ENCODE peak calls at places on chromosomes 12 and 14, in four cellular contexts. K is NCI-H2107; A is KG1; D is activated effector memory CD4-positive, alpha-beta T cell treated with Interleukin-2 at 50 U/mL for 16 hours. W is an unnamed sample.
A peak's percentile ranks its signal among the peaks of the same experiment; 100 is the strongest.

GRCh38 chr14:65639216-65639615 is 226.7 kb downstream of the FUT8 start:
- DNase-seq in D (no peak), K (no peak), A (no peak), W (no peak)

GRCh38 chr14:92341791-92342190 is 18.8 kb downstream of the SLC24A4 start:
- DNase-seq in K (no peak), A (no peak), D (no peak), W (no peak)

GRCh38 chr12:95796982-95797289 is 6.4 kb upstream of the NTN4 start:
- DNase-seq in K (no peak), A (no peak), D (no peak), W (no peak)

GRCh38 chr14:55711171-55711811 is 131.3 kb downstream of the KTN1 start:
- DNase-seq in A (no peak), K (no peak), D (no peak), W (no peak)

GRCh38 chr14:39467889-39468524 is 35.8 kb upstream of the FBXO33 start:
- DNase-seq in A (no peak), D (no peak), K (no peak), W (peak; percentile 23)

GRCh38 chr12:121283841-121284240 is 12.7 kb downstream of the CAMKK2 start:
- DNase-seq in K (no peak), A (no peak), D (no peak), W (no peak)

GRCh38 chr14:98704441-98704840 is 567.6 kb downstream of the BCL11B start:
- DNase-seq in K (no peak), D (peak; percentile 18), A (no peak), W (no peak)

GRCh38 chr14:71290960-71291466 is 383.8 kb downstream of the PCNX1 start:
- DNase-seq in D (no peak), A (no peak), K (no peak), W (peak; percentile 72)

GRCh38 chr14:55114720-55115119 is 14.3 kb upstream of the LGALS3 start:
- DNase-seq in A (no peak), D (no peak), K (no peak), W (no peak)

GRCh38 chr14:37090026-37090425 is 82.4 kb downstream of the SLC25A21 start:
- DNase-seq in K (no peak), D (no peak), A (no peak), W (no peak)

GRCh38 chr14:34700622-34701130 is 13.7 kb downstream of the CFL2 start:
- DNase-seq in K (no peak), A (no peak), D (no peak), W (no peak)

GRCh38 chr12:68349921-68350606 is 17.9 kb upstream of the MDM1 start:
- DNase-seq in D (no peak), A (no peak), K (peak; percentile 95), W (no peak)

GRCh38 chr12:2805146-2805525 is 7.3 kb upstream of the ITFG2 start:
- DNase-seq in A (no peak), D (no peak), K (no peak), W (no peak)

GRCh38 chr12:94761559-94761958 is 111.2 kb upstream of the TMCC3 start:
- DNase-seq in K (no peak), A (no peak), D (no peak), W (no peak)

GRCh38 chr14:105817971-105818711 is 291.8 kb downstream of the TMEM121 start:
- DNase-seq in D (no peak), K (no peak), A (peak; percentile 74), W (no peak)

GRCh38 chr14:96902004-96902403 is 104.8 kb downstream of the VRK1 start:
- DNase-seq in D (no peak), K (no peak), A (no peak), W (no peak)

GRCh38 chr12:107779077-107779840 is 4.8 kb downstream of the ASCL4 start:
- DNase-seq in D (no peak), A (no peak), K (no peak), W (peak; percentile 28)

GRCh38 chr12:15356831-15357456 is 34.6 kb downstream of the PTPRO start:
- DNase-seq in D (no peak), K (peak; percentile 77), A (no peak), W (no peak)

GRCh38 chr12:76637807-76638206 is 78.2 kb upstream of the OSBPL8 start:
- DNase-seq in A (no peak), D (no peak), K (no peak), W (no peak)

GRCh38 chr14:51157012-51157411 is 62.1 kb upstream of the TRIM9 start:
- DNase-seq in D (no peak), K (peak; percentile 28), A (no peak), W (peak; percentile 73)

GRCh38 chr14:104136472-104137296 is 1.7 kb upstream of the KIF26A start:
- DNase-seq in K (no peak), D (no peak), A (no peak), W (no peak)

GRCh38 chr12:109088818-109089217 is 4.5 kb downstream of the ALKBH2 start:
- DNase-seq in D (no peak), A (no peak), K (no peak), W (no peak)

GRCh38 chr14:77197988-77198387 is 16.4 kb downstream of the TMEM63C start:
- DNase-seq in A (no peak), K (no peak), D (no peak), W (no peak)

GRCh38 chr12:49515266-49515665 is 23.6 kb upstream of the KCNH3 start:
- DNase-seq in K (no peak), D (no peak), A (no peak), W (no peak)

GRCh38 chr14:71143391-71144290 is 236.4 kb downstream of the PCNX1 start:
- DNase-seq in A (no peak), K (no peak), D (peak; percentile 14), W (peak; percentile 19)

GRCh38 chr12:48063530-48063929 is 42.3 kb downstream of the SENP1 start:
- DNase-seq in K (no peak), A (no peak), D (no peak), W (no peak)

GRCh38 chr12:106841471-106842302 is 67.2 kb downstream of the RIC8B start:
- DNase-seq in D (no peak), A (peak; percentile 16), K (peak; percentile 42), W (peak; percentile 34)

GRCh38 chr14:24974591-24975374 is 75.2 kb downstream of the STXBP6 start:
- DNase-seq in D (no peak), K (no peak), A (no peak), W (no peak)

GRCh38 chr12:27177716-27178115 is 66.4 kb upstream of the STK38L start:
- DNase-seq in A (no peak), K (no peak), D (no peak), W (no peak)

GRCh38 chr12:50581226-50582184 is 76.7 kb downstream of the DIP2B start:
- DNase-seq in K (no peak), A (no peak), D (no peak), W (no peak)

GRCh38 chr14:95313707-95314106 is 6.0 kb downstream of the CLMN start:
- DNase-seq in D (no peak), K (no peak), A (no peak), W (peak; percentile 5)